ENCODE peak calls at places on chromosomes 1 and 21, in nine cellular contexts. One of them, this sample, is unnamed.

GRCh38 chr21:34526236-34526617 is 14.2 kb upstream of the KCNE1 start:
- DNase-seq in IMR-90: no peak
- DNase-seq in uterus: no peak
- DNase-seq in tibial nerve: no peak
- DNase-seq in HepG2: no peak
- DNase-seq in right lobe of liver: no peak
- DNase-seq in Peyer's patch: no peak
- DNase-seq in transverse colon: no peak
- DNase-seq in heart left ventricle: no peak
- DNase-seq in this sample: no peak

GRCh38 chr1:52574594-52574993 is 21.7 kb upstream of the TUT4 start:
- DNase-seq in IMR-90: peak; percentile 98
- DNase-seq in uterus: no peak
- DNase-seq in tibial nerve: no peak
- DNase-seq in HepG2: no peak
- DNase-seq in right lobe of liver: no peak
- DNase-seq in Peyer's patch: no peak
- DNase-seq in transverse colon: no peak
- DNase-seq in heart left ventricle: no peak
- DNase-seq in this sample: peak; percentile 55

GRCh38 chr1:192445849-192446489 is 129.2 kb downstream of the RGS21 start:
- DNase-seq in IMR-90: peak; percentile 60
- DNase-seq in uterus: peak; percentile 23
- DNase-seq in tibial nerve: peak; percentile 81
- DNase-seq in HepG2: peak; percentile 7
- DNase-seq in right lobe of liver: peak; percentile 49
- DNase-seq in Peyer's patch: no peak
- DNase-seq in transverse colon: peak; percentile 38
- DNase-seq in heart left ventricle: peak; percentile 26
- DNase-seq in this sample: peak; percentile 38

GRCh38 chr1:14135070-14135469 is 435.1 kb downstream of the PRDM2 start:
- DNase-seq in IMR-90: no peak
- DNase-seq in uterus: no peak
- DNase-seq in tibial nerve: no peak
- DNase-seq in HepG2: no peak
- DNase-seq in right lobe of liver: no peak
- DNase-seq in Peyer's patch: no peak
- DNase-seq in transverse colon: no peak
- DNase-seq in heart left ventricle: no peak
- DNase-seq in this sample: no peak

GRCh38 chr1:156592910-156593732 is 1.5 kb downstream of the NAXE start:
- DNase-seq in IMR-90: no peak
- DNase-seq in uterus: no peak
- DNase-seq in tibial nerve: no peak
- DNase-seq in HepG2: no peak
- DNase-seq in right lobe of liver: no peak
- DNase-seq in Peyer's patch: no peak
- DNase-seq in transverse colon: no peak
- DNase-seq in heart left ventricle: no peak
- DNase-seq in this sample: no peak

GRCh38 chr1:109388884-109389637 is 8.7 kb downstream of the SORT1 start:
- DNase-seq in IMR-90: no peak
- DNase-seq in uterus: no peak
- DNase-seq in tibial nerve: no peak
- DNase-seq in HepG2: no peak
- DNase-seq in right lobe of liver: no peak
- DNase-seq in Peyer's patch: no peak
- DNase-seq in transverse colon: no peak
- DNase-seq in heart left ventricle: no peak
- DNase-seq in this sample: no peak

GRCh38 chr1:179831852-179832699 is 45.5 kb downstream of the TOR1AIP2 start:
- DNase-seq in IMR-90: peak; percentile 23
- DNase-seq in uterus: no peak
- DNase-seq in tibial nerve: no peak
- DNase-seq in HepG2: no peak
- DNase-seq in right lobe of liver: no peak
- DNase-seq in Peyer's patch: no peak
- DNase-seq in transverse colon: no peak
- DNase-seq in heart left ventricle: no peak
- DNase-seq in this sample: no peak

GRCh38 chr1:220983877-220984635 is 104.8 kb downstream of the HLX start:
- DNase-seq in IMR-90: no peak
- DNase-seq in uterus: no peak
- DNase-seq in tibial nerve: no peak
- DNase-seq in HepG2: peak; percentile 15
- DNase-seq in right lobe of liver: peak; percentile 84
- DNase-seq in Peyer's patch: no peak
- DNase-seq in transverse colon: no peak
- DNase-seq in heart left ventricle: no peak
- DNase-seq in this sample: no peak

GRCh38 chr1:225827076-225827475 is 17.2 kb downstream of the EPHX1 start:
- DNase-seq in IMR-90: no peak
- DNase-seq in uterus: no peak
- DNase-seq in tibial nerve: no peak
- DNase-seq in HepG2: no peak
- DNase-seq in right lobe of liver: no peak
- DNase-seq in Peyer's patch: no peak
- DNase-seq in transverse colon: no peak
- DNase-seq in heart left ventricle: no peak
- DNase-seq in this sample: peak; percentile 25

GRCh38 chr1:230105245-230105753 is 38.3 kb downstream of the GALNT2 start:
- DNase-seq in IMR-90: no peak
- DNase-seq in uterus: no peak
- DNase-seq in tibial nerve: no peak
- DNase-seq in HepG2: peak; percentile 72
- DNase-seq in right lobe of liver: no peak
- DNase-seq in Peyer's patch: no peak
- DNase-seq in transverse colon: no peak
- DNase-seq in heart left ventricle: no peak
- DNase-seq in this sample: no peak

DNA sequence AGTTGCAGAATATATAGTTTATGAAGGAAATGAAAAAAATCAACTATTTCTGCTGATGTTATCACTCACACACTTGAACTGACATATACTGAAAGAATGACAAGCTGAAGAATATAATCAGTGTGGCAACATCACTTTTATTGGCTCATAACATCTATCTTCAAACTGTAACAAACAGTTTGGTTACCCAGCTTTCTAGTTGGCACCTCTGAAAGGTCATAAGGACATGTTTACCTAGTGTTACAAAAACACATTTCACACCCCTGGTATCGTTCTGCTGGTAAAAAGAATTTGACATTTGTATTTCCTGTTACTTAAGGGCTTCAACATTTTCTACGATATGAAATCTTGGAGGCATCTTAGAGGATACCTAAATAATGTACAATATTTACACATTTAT is 1267.0 kb upstream of the NCAM2 start:
- DNase-seq in IMR-90: no peak
- DNase-seq in uterus: no peak
- DNase-seq in tibial nerve: no peak
- DNase-seq in HepG2: no peak
- DNase-seq in right lobe of liver: no peak
- DNase-seq in Peyer's patch: no peak
- DNase-seq in transverse colon: no peak
- DNase-seq in heart left ventricle: no peak
- DNase-seq in this sample: no peak
- H3K4me1 ChIP-seq in IMR-90: no peaks in the 10 kb centered on the region
- H3K4me1 ChIP-seq in uterus: no peaks in the 10 kb centered on the region
- H3K4me1 ChIP-seq in tibial nerve: no peaks in the 10 kb centered on the region
- H3K4me1 ChIP-seq in HepG2: no peaks in the 10 kb centered on the region
- H3K4me1 ChIP-seq in right lobe of liver: no peaks in the 10 kb centered on the region
- H3K4me1 ChIP-seq in Peyer's patch: no peaks in the 10 kb centered on the region
- H3K4me1 ChIP-seq in transverse colon: no peaks in the 10 kb centered on the region
- H3K4me1 ChIP-seq in heart left ventricle: no peaks in the 10 kb centered on the region
- H3K4me1 ChIP-seq in this sample: no peaks in the 10 kb centered on the region

DNA sequence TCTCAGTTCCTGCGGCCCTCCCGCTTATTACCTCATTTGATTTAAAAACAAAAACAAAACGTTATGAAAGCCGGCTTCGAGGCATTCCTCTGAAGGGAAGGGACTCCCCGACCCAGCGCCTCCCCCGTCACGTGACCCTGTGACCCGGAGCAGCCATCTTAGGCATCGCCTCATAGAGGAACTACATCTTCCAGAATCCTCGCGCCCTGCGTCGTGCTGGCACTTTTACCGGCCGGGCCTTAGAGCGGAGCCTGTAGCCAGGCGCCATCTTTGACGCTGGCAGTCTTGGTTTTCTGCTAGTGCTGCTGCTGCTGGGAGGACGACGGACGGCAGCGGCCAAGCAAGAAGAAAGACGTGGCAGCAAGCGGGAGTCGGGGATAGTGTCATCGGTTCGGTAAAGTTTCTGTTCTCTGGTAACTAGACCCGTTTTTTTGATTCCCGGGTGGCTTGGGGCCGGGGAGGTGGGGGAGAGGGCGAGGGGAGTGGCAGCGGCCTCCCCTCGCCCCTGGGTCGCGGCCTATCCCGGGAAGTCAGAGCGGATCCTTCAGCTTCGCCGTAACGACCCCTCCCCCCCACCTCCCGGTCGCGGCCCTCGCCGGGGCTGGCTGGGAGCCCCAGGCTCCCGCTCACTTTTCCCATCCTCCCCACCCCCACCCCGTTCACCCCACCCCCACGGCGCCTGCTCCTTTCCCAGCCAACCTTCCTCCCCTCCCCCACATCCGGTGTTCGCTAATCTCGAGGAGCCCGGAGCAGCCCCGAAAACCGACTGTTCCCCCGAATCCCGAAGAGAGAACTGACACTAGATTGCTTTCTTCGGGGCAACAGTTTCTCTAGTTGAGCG is at the start of the genes ZBED6 and ZC3H11A:
- DNase-seq in IMR-90: peak; percentile 98
- DNase-seq in uterus: peak; percentile 98
- DNase-seq in tibial nerve: peak; percentile 98
- DNase-seq in HepG2: peak; percentile 96
- DNase-seq in right lobe of liver: peak; percentile 99
- DNase-seq in Peyer's patch: peak; percentile 97
- DNase-seq in transverse colon: peak; percentile 99
- DNase-seq in heart left ventricle: peak; percentile 100
- DNase-seq in this sample: peak; percentile 98
- TF ChIP-seq POLR2A in IMR-90: peak; percentile 88
- TF ChIP-seq POLR2A in uterus: peak; percentile 70
- TF ChIP-seq POLR2A in tibial nerve: peak; percentile 70
- TF ChIP-seq POLR2A in HepG2: peak; percentile 82
- TF ChIP-seq POLR2A in right lobe of liver: peak; percentile 79
- TF ChIP-seq POLR2A in Peyer's patch: peak; percentile 65
- TF ChIP-seq POLR2A in transverse colon: peak; percentile 83
- TF ChIP-seq POLR2A in heart left ventricle: no peak
- TF ChIP-seq POLR2A in this sample: peak; percentile 84

GRCh38 chr1:111556318-111557037 is 53.0 kb upstream of the ADORA3 start:
- DNase-seq in IMR-90: no peak
- DNase-seq in uterus: no peak
- DNase-seq in tibial nerve: no peak
- DNase-seq in HepG2: no peak
- DNase-seq in right lobe of liver: no peak
- DNase-seq in Peyer's patch: no peak
- DNase-seq in transverse colon: no peak
- DNase-seq in heart left ventricle: no peak
- DNase-seq in this sample: no peak
- H3K4me1 ChIP-seq in IMR-90: peaks cover 5% of the 10 kb centered on the region
- H3K4me1 ChIP-seq in uterus: no peaks in the 10 kb centered on the region
- H3K4me1 ChIP-seq in tibial nerve: no peaks in the 10 kb centered on the region
- H3K4me1 ChIP-seq in HepG2: peaks cover 62% of the 10 kb centered on the region
- H3K4me1 ChIP-seq in right lobe of liver: no peaks in the 10 kb centered on the region
- H3K4me1 ChIP-seq in Peyer's patch: no peaks in the 10 kb centered on the region
- H3K4me1 ChIP-seq in transverse colon: no peaks in the 10 kb centered on the region
- H3K4me1 ChIP-seq in heart left ventricle: peaks cover 11% of the 10 kb centered on the region
- H3K4me1 ChIP-seq in this sample: no peaks in the 10 kb centered on the region

GRCh38 chr1:234532511-234532922 is 53.5 kb upstream of the TARBP1 start:
- DNase-seq in IMR-90: no peak
- DNase-seq in uterus: peak; percentile 47
- DNase-seq in tibial nerve: peak; percentile 71
- DNase-seq in HepG2: no peak
- DNase-seq in right lobe of liver: peak; percentile 91
- DNase-seq in Peyer's patch: no peak
- DNase-seq in transverse colon: peak; percentile 46
- DNase-seq in heart left ventricle: peak; percentile 75
- DNase-seq in this sample: no peak

GRCh38 chr1:234530641-234531040 is 51.7 kb upstream of the TARBP1 start:
- DNase-seq in IMR-90: no peak
- DNase-seq in uterus: no peak
- DNase-seq in tibial nerve: no peak
- DNase-seq in HepG2: no peak
- DNase-seq in right lobe of liver: no peak
- DNase-seq in Peyer's patch: no peak
- DNase-seq in transverse colon: no peak
- DNase-seq in heart left ventricle: no peak
- DNase-seq in this sample: peak; percentile 21

GRCh38 chr1:234533034-234533571 is 54.1 kb upstream of the TARBP1 start:
- DNase-seq in IMR-90: peak; percentile 97
- DNase-seq in uterus: peak; percentile 84
- DNase-seq in tibial nerve: peak; percentile 73
- DNase-seq in HepG2: no peak
- DNase-seq in right lobe of liver: no peak
- DNase-seq in Peyer's patch: no peak
- DNase-seq in transverse colon: peak; percentile 47
- DNase-seq in heart left ventricle: peak; percentile 75
- DNase-seq in this sample: no peak

GRCh38 chr1:234529661-234530237 is 50.8 kb upstream of the TARBP1 start:
- DNase-seq in IMR-90: no peak
- DNase-seq in uterus: no peak
- DNase-seq in tibial nerve: no peak
- DNase-seq in HepG2: no peak
- DNase-seq in right lobe of liver: no peak
- DNase-seq in Peyer's patch: no peak
- DNase-seq in transverse colon: no peak
- DNase-seq in heart left ventricle: no peak
- DNase-seq in this sample: no peak

DNA sequence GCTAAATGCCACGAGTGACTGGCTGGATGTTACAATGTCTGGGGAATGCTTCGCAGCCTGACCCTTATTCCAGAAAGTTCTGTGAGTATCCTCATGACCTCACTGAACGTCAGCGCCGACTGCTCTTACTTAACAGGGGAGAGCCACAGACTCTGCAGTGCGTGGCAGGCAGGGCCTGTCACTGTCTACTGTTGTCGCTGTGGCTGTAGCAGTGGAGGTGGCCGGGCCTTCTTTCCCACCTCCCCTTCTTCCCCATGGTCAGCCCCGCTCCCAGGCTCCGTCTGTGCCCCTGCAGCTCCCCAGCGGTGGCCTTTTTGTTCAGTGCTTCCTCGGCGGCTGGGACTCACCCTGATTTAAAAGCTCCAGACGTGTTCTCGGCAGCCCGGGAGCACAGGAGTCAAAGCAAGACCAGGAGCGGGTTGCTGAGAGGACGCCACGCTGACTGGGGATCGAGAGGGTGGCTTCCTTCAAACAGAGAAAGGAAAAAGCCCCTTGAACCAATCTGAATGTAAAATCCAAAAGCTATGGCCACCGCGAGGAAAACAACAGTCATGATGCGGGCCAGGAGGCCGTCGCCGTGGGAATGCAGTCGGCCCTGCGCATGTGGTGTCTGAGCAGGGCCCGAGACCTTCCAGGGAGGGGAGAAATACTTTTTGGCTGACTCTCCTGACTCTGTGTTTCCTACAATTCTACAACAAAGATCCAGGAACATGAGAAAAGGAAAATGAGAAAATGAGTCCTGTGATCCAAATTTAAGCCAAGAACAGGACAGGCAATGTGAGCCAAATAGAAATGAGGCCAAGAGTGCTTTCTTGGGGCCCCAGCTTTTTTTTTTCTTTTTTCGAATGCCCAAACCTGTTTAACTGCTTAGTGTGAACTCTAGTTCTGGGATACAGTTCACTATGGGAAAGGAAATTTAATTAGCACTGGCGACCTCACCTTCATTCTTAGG is 52.5 kb upstream of the TARBP1 start:
- DNase-seq in IMR-90: peak; percentile 87
- DNase-seq in uterus: peak; percentile 78
- DNase-seq in tibial nerve: peak; percentile 73
- DNase-seq in HepG2: no peak
- DNase-seq in right lobe of liver: no peak
- DNase-seq in Peyer's patch: no peak
- DNase-seq in transverse colon: peak; percentile 44
- DNase-seq in heart left ventricle: peak; percentile 82
- DNase-seq in this sample: peak; percentile 48
- TF ChIP-seq POLR2A in IMR-90: peak; percentile 78
- TF ChIP-seq POLR2A in uterus: peak; percentile 9
- TF ChIP-seq POLR2A in tibial nerve: peak; percentile 47
- TF ChIP-seq POLR2A in HepG2: no peak
- TF ChIP-seq POLR2A in right lobe of liver: peak; percentile 19
- TF ChIP-seq POLR2A in Peyer's patch: no peak
- TF ChIP-seq POLR2A in transverse colon: peak; percentile 40
- TF ChIP-seq POLR2A in heart left ventricle: no peak
- TF ChIP-seq POLR2A in this sample: peak; percentile 32

This sample was measured in adrenal gland.